ENCODE peak calls at places on chromosomes 5 and 9, in nine cellular contexts. S is heart right ventricle; Z is frontal cortex; A is NCI-H82; D is cardiac septum; C is NCI-H1092 treated with DMSO at 0.1 percent for 48 hours; T is epithelial cell of esophagus; L is activated T-helper 1 cell treated with anti-CD3 and anti-CD28 coated beads, Interleukin-12 subunit alpha, Interleukin-12 subunit beta, Interleukin-2, Interleukin-4 antibody, amounts not matched to agents 30 ng/mL and 10 ng/mL and 1 ng/mL, durations not matched to agents 14 hours and 24 hours and 36 hours; W is HCEC 1CT. P is an unnamed sample.

GRCh38 chr5:9447691-9448090 is 98.2 kb downstream of the SEMA5A start:
- DNase-seq in S (no peak), Z (no peak), A (no peak), D (no peak), C (no peak), T (no peak), L (no peak), W (peak), P (no peak)

GRCh38 chr9:73143606-73144328 is 7.9 kb upstream of the ANXA1 start:
- DNase-seq in S (no peak), Z (no peak), A (no peak), D (no peak), C (no peak), T (peak), L (no peak), W (peak), P (peak)

GRCh38 chr9:92947268-92948031 is at the start of gene FGD3:
- DNase-seq in S (no peak), Z (no peak), A (peak), D (no peak), C (peak), T (peak), L (no peak), W (no peak), P (no peak)

GRCh38 chr5:170297589-170298462 is at the start of gene LCP2:
- DNase-seq in S (no peak), Z (no peak), A (no peak), D (no peak), C (no peak), T (no peak), L (peak), W (no peak), P (peak)

GRCh38 chr9:33105939-33106338 is 29.5 kb upstream of the SMU1 start:
- DNase-seq in S (no peak), Z (no peak), A (no peak), D (no peak), C (no peak), T (no peak), L (no peak), W (no peak), P (no peak)

GRCh38 chr9:81841326-81841725 is 86.9 kb upstream of the SPATA31D4 start:
- DNase-seq in S (no peak), Z (no peak), A (no peak), D (no peak), C (no peak), T (no peak), L (no peak), W (no peak), P (no peak)

GRCh38 chr9:113219972-113220371 is 1.1 kb downstream of the FKBP15 start:
- DNase-seq in S (no peak), Z (no peak), A (no peak), D (no peak), C (no peak), T (peak), L (no peak), W (peak), P (no peak)

GRCh38 chr9:130715270-130716077 is 21.9 kb downstream of the EXOSC2 start:
- DNase-seq in S (no peak), Z (no peak), A (no peak), D (no peak), C (no peak), T (peak), L (no peak), W (peak), P (no peak)

GRCh38 chr5:1642621-1643061 is 118.9 kb upstream of the LPCAT1 start:
- DNase-seq in S (no peak), Z (no peak), A (no peak), D (peak), C (no peak), T (no peak), L (no peak), W (no peak), P (no peak)

GRCh38 chr9:99012957-99013512 is 69.3 kb downstream of the COL15A1 start:
- DNase-seq in S (no peak), Z (no peak), A (no peak), D (no peak), C (no peak), T (peak), L (no peak), W (no peak), P (no peak)

GRCh38 chr5:83567741-83568530 is 96.4 kb downstream of the VCAN start:
- DNase-seq in S (no peak), Z (no peak), A (no peak), D (no peak), C (no peak), T (peak), L (no peak), W (peak), P (no peak)

GRCh38 chr9:122376791-122377190 is 6.0 kb downstream of the PTGS1 start:
- DNase-seq in S (no peak), Z (no peak), A (no peak), D (no peak), C (no peak), T (no peak), L (no peak), W (no peak), P (no peak)

GRCh38 chr9:95084254-95084934 is 233.1 kb downstream of the FANCC start:
- DNase-seq in S (no peak), Z (no peak), A (no peak), D (peak), C (no peak), T (no peak), L (no peak), W (no peak), P (no peak)

GRCh38 chr5:153660919-153661318 is 170.4 kb downstream of the GRIA1 start:
- DNase-seq in S (no peak), Z (no peak), A (peak), D (no peak), C (no peak), T (no peak), L (no peak), W (no peak), P (no peak)

GRCh38 chr5:165617491-165617890 is 2112.1 kb downstream of the MAT2B start:
- DNase-seq in S (no peak), Z (no peak), A (no peak), D (no peak), C (no peak), T (no peak), L (no peak), W (no peak), P (no peak)

GRCh38 chr5:112914584-112914983 is 7.4 kb downstream of the REEP5 start:
- DNase-seq in S (no peak), Z (no peak), A (no peak), D (no peak), C (no peak), T (peak), L (no peak), W (peak), P (no peak)

GRCh38 chr9:137333016-137333726 is 31.1 kb upstream of the NRARP start:
- DNase-seq in S (no peak), Z (no peak), A (no peak), D (no peak), C (no peak), T (no peak), L (no peak), W (no peak), P (no peak)

GRCh38 chr9:113187935-113188595 is 33.0 kb downstream of the FKBP15 start:
- DNase-seq in S (peak), Z (no peak), A (no peak), D (no peak), C (no peak), T (peak), L (no peak), W (peak), P (peak)